ENCODE peak calls at places on chromosomes 6 and 20, in ten cellular contexts. A is PC-3; F is stomach; C is lower lobe of right lung; E is fibroblast of the aortic adventitia; S is heart right ventricle; T is fibroblast of lung; O is astrocyte of the spinal cord; K is body of pancreas; Z is naive thymus-derived CD4-positive, alpha-beta T cell. R is an unnamed sample.

GRCh38 chr20:22339091-22339881 is 245.1 kb downstream of the FOXA2 start:
- DNase-seq in A (peak), F (no peak), C (no peak), E (peak), S (peak), T (peak), O (peak), K (peak), Z (no peak), R (peak)

GRCh38 chr20:46621492-46621891 is 29.8 kb downstream of the SLC13A3 start:
- DNase-seq in A (no peak), F (no peak), C (no peak), E (peak), S (no peak), T (peak), O (peak), K (no peak), Z (no peak), R (peak)

GRCh38 chr6:142210606-142211005 is 63.5 kb downstream of the VTA1 start:
- DNase-seq in A (no peak), F (no peak), C (no peak), E (peak), S (no peak), T (no peak), O (peak), K (no peak), Z (no peak), R (no peak)

GRCh38 chr6:104527761-104528415 is 331.8 kb downstream of the HACE1 start:
- DNase-seq in A (peak), F (no peak), C (no peak), E (peak), S (no peak), T (peak), O (peak), K (peak), Z (no peak), R (no peak)

GRCh38 chr6:167567142-167568033 is 242.5 kb downstream of the TTLL2 start:
- DNase-seq in A (peak), F (no peak), C (no peak), E (no peak), S (no peak), T (no peak), O (no peak), K (no peak), Z (no peak), R (no peak)

GRCh38 chr20:6277661-6278060 is 154.8 kb upstream of the FERMT1 start:
- DNase-seq in A (no peak), F (no peak), C (no peak), E (no peak), S (no peak), T (peak), O (peak), K (no peak), Z (no peak), R (no peak)

GRCh38 chr6:45590225-45590624 is 212.5 kb upstream of the SUPT3H start:
- DNase-seq in A (peak), F (no peak), C (no peak), E (peak), S (no peak), T (peak), O (peak), K (no peak), Z (no peak), R (peak)

GRCh38 chr6:133314951-133315350 is 73.8 kb downstream of the EYA4 start:
- DNase-seq in A (no peak), F (no peak), C (no peak), E (no peak), S (no peak), T (no peak), O (peak), K (no peak), Z (no peak), R (no peak)

GRCh38 chr6:31776563-31776960 is 566 bp downstream of the VWA7 start:
- DNase-seq in A (peak), F (no peak), C (peak), E (no peak), S (no peak), T (no peak), O (no peak), K (no peak), Z (no peak), R (no peak)

GRCh38 chr6:68634503-68635411 is at the start of gene ADGRB3:
- DNase-seq in A (peak), F (peak), C (peak), E (peak), S (peak), T (peak), O (peak), K (peak), Z (peak), R (no peak)

GRCh38 chr6:31778999-31779885 is 2.1 kb upstream of the VWA7 start:
- DNase-seq in A (no peak), F (peak), C (no peak), E (no peak), S (no peak), T (no peak), O (no peak), K (no peak), Z (no peak), R (no peak)

GRCh38 chr6:156617376-156617775 is 159.8 kb upstream of the ARID1B start:
- DNase-seq in A (no peak), F (peak), C (no peak), E (peak), S (no peak), T (peak), O (no peak), K (peak), Z (no peak), R (no peak)

GRCh38 chr20:21235713-21236445 is 67.3 kb upstream of the XRN2 start:
- DNase-seq in A (peak), F (peak), C (peak), E (peak), S (peak), T (peak), O (peak), K (peak), Z (peak), R (peak)

GRCh38 chr6:29590218-29590808 is 5.4 kb downstream of the OR2H2 start:
- DNase-seq in A (no peak), F (no peak), C (no peak), E (no peak), S (no peak), T (no peak), O (no peak), K (no peak), Z (no peak), R (no peak)

GRCh38 chr6:21309791-21310190 is 283.8 kb upstream of the SOX4 start:
- DNase-seq in A (no peak), F (no peak), C (no peak), E (no peak), S (no peak), T (no peak), O (no peak), K (no peak), Z (no peak), R (no peak)
- H3K4me3 ChIP-seq in A (no peak), F (no peak), C (no peak), E (no peak), S (no peak), T (peak), O (peak), K (no peak), Z (no peak), R (peak)

DNA sequence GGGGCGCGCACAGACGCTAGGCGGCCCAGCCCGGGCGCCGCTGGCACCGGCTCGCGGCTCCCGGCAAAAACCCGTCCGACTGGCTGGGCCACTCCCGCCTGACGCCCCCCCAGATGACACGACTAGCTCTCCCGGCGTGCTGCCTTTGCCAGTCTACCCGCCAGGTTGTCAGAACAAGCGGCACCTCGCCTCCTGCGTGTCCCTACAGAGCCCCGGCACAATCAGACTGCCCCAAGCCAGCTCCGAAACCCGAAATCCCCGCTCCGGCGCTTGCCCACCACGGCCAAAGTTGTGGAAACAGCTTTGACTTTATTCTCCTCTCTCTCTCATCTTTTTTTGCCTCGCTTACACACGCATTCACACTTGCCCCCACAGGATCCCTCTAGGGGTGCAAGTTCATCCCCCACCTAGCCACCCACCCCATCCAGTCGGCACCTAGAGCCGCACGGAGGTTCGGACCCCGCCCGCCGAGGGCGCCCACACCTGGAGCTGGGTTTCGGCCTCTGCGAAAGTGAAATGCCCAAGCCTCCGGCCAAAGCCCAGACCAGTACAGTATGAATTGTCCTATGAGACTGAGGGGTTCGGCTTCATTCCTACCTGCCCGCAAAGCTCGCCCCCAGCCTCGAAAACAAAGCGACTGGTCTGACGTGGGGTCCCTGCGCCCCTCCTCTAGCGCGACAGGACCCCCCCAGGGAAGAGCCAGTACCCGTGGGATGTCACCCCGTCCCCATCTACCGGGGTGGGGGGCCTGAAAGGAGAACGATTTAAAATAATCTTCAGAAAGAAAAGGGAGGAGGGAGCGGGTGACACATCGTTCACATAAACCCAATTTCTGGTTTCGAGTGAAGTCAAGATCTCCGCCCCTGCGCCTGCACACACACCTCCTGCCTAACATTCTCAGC is 1.7 kb downstream of the TFAP2A start:
- DNase-seq in A (peak), F (peak), C (peak), E (no peak), S (no peak), T (no peak), O (no peak), K (peak), Z (no peak), R (no peak)
- H3K4me3 ChIP-seq in A (peak), F (peak), C (peak), E (peak), S (peak), T (peak), O (peak), K (peak), Z (peak), R (peak)

GRCh38 chr6:125363360-125364121 is 61.8 kb upstream of the HDDC2 start:
- DNase-seq in A (no peak), F (peak), C (peak), E (peak), S (peak), T (peak), O (peak), K (peak), Z (no peak), R (no peak)
- H3K4me3 ChIP-seq in A (peak), F (peak), C (peak), E (peak), S (peak), T (peak), O (peak), K (no peak), Z (no peak), R (peak)

GRCh38 chr6:137950581-137950980 is 83.5 kb downstream of the TNFAIP3 start:
- DNase-seq in A (no peak), F (no peak), C (no peak), E (no peak), S (no peak), T (no peak), O (no peak), K (no peak), Z (no peak), R (no peak)

GRCh38 chr6:137949686-137950390 is 82.8 kb downstream of the TNFAIP3 start:
- DNase-seq in A (no peak), F (no peak), C (no peak), E (no peak), S (no peak), T (no peak), O (no peak), K (no peak), Z (no peak), R (no peak)

GRCh38 chr6:137952247-137952646 is 85.2 kb downstream of the TNFAIP3 start:
- DNase-seq in A (no peak), F (no peak), C (no peak), E (no peak), S (no peak), T (no peak), O (no peak), K (no peak), Z (no peak), R (no peak)

GRCh38 chr6:137954253-137954652 is 87.2 kb downstream of the TNFAIP3 start:
- DNase-seq in A (no peak), F (no peak), C (no peak), E (no peak), S (no peak), T (no peak), O (no peak), K (no peak), Z (no peak), R (no peak)

GRCh38 chr6:137951064-137951597 is 84.1 kb downstream of the TNFAIP3 start:
- DNase-seq in A (no peak), F (no peak), C (no peak), E (no peak), S (no peak), T (no peak), O (no peak), K (no peak), Z (no peak), R (no peak)
- H3K4me3 ChIP-seq in A (no peak), F (no peak), C (no peak), E (no peak), S (no peak), T (no peak), O (no peak), K (no peak), Z (no peak), R (no peak)

GRCh38 chr6:27290065-27290849 is 21.8 kb downstream of the POM121L2 start:
- DNase-seq in A (no peak), F (no peak), C (no peak), E (peak), S (no peak), T (no peak), O (no peak), K (no peak), Z (no peak), R (no peak)

GRCh38 chr6:27288136-27289044 is 23.7 kb downstream of the POM121L2 start:
- DNase-seq in A (peak), F (no peak), C (no peak), E (no peak), S (no peak), T (no peak), O (no peak), K (no peak), Z (no peak), R (no peak)

GRCh38 chr6:27286141-27286540 is 25.9 kb downstream of the POM121L2 start:
- DNase-seq in A (peak), F (no peak), C (no peak), E (no peak), S (no peak), T (no peak), O (no peak), K (no peak), Z (no peak), R (no peak)

GRCh38 chr6:27290850-27291208 is 21.2 kb downstream of the POM121L2 start:
- DNase-seq in A (no peak), F (no peak), C (no peak), E (no peak), S (no peak), T (no peak), O (no peak), K (no peak), Z (no peak), R (no peak)

DNA sequence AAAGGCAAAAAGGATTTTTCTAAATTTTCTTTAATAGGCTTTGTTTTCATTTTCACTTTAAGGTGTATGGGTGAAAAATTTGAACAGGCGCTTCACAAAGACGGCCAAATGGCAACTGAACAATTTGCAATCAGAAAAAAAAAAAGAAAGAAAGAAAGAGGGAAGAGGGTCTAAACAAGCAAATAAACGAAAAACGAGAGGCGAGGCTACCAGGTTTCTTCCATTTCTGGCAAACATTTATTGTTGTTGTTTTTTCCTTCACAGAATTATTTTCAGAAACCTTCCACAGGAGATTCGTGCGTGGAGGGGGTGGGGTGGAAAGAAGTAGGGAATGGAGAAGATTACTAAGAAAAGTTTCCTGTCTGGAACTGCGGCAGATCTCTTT is 24.3 kb downstream of the POM121L2 start:
- DNase-seq in A (no peak), F (no peak), C (no peak), E (no peak), S (no peak), T (no peak), O (no peak), K (no peak), Z (no peak), R (no peak)
- H3K4me3 ChIP-seq in A (peak), F (no peak), C (no peak), E (no peak), S (no peak), T (no peak), O (no peak), K (no peak), Z (no peak), R (no peak)

GRCh38 chr6:151763938-151764680 is 43.4 kb upstream of the ESR1 start:
- DNase-seq in A (peak), F (peak), C (peak), E (peak), S (peak), T (peak), O (peak), K (peak), Z (peak), R (peak)
- H3K4me3 ChIP-seq in A (peak), F (peak), C (peak), E (peak), S (peak), T (peak), O (no peak), K (no peak), Z (no peak), R (peak)

GRCh38 chr6:26016326-26017275 is 54.0 kb downstream of the TRIM38 start:
- DNase-seq in A (no peak), F (no peak), C (no peak), E (no peak), S (peak), T (peak), O (peak), K (no peak), Z (no peak), R (no peak)
- H3K4me3 ChIP-seq in A (no peak), F (peak), C (peak), E (peak), S (peak), T (peak), O (peak), K (no peak), Z (peak), R (peak)

DNA sequence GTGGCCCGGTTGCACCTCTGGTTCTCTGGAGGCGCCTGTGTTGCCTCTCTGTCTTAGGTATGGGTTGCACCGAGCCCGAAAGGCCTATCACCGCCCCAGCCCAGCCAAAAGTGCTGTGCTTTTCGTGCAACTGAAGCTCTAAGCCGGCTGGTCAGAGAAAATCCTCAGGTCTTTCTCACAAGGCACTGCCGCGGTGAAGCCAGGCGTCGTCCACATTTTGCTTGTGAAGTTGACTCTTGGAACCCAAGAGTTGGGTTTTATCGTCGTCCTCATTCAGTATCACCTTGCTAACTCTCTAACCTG is 726 bp upstream of the EMILIN3 start:
- DNase-seq in A (no peak), F (no peak), C (no peak), E (no peak), S (no peak), T (no peak), O (no peak), K (no peak), Z (no peak), R (no peak)
- H3K4me3 ChIP-seq in A (no peak), F (no peak), C (no peak), E (no peak), S (no peak), T (no peak), O (no peak), K (no peak), Z (no peak), R (no peak)

GRCh38 chr20:695165-695866 is 19.7 kb upstream of the SCRT2 start:
- DNase-seq in A (no peak), F (no peak), C (no peak), E (no peak), S (no peak), T (no peak), O (no peak), K (no peak), Z (no peak), R (no peak)

GRCh38 chr20:697826-698225 is 22.2 kb upstream of the SCRT2 start:
- DNase-seq in A (no peak), F (no peak), C (no peak), E (no peak), S (no peak), T (no peak), O (no peak), K (no peak), Z (no peak), R (no peak)

GRCh38 chr20:692044-692443 is 16.4 kb upstream of the SCRT2 start:
- DNase-seq in A (no peak), F (no peak), C (no peak), E (no peak), S (no peak), T (no peak), O (no peak), K (no peak), Z (no peak), R (no peak)

GRCh38 chr20:689947-690346 is 14.3 kb upstream of the SCRT2 start:
- DNase-seq in A (no peak), F (no peak), C (no peak), E (no peak), S (no peak), T (no peak), O (no peak), K (no peak), Z (no peak), R (no peak)

GRCh38 chr20:694496-694895 is 18.9 kb upstream of the SCRT2 start:
- DNase-seq in A (no peak), F (no peak), C (no peak), E (no peak), S (no peak), T (no peak), O (no peak), K (no peak), Z (no peak), R (no peak)
- H3K4me3 ChIP-seq in A (no peak), F (no peak), C (no peak), E (no peak), S (no peak), T (no peak), O (no peak), K (no peak), Z (no peak), R (no peak)

GRCh38 chr6:87065117-87065516 is 29.8 kb downstream of the CGA start:
- DNase-seq in A (no peak), F (no peak), C (no peak), E (no peak), S (no peak), T (no peak), O (no peak), K (no peak), Z (no peak), R (no peak)
- H3K4me3 ChIP-seq in A (no peak), F (no peak), C (no peak), E (no peak), S (no peak), T (no peak), O (no peak), K (no peak), Z (no peak), R (no peak)

R was measured in AG09309.